ENCODE peak calls at places on chromosomes 5 and 9, in ten cellular contexts. Z is GM04504, V is adipocyte, F is AG08396, C is left ventricle myocardium superior, E is T-helper 2 cell, O is GM10248, H is astrocyte, Q is ureter, L is WTC11. G is an unnamed sample.

GRCh38 chr9:131739192-131739961 is 499 bp downstream of the RAPGEF1 start:
- DNase-seq in Z (no peak), V (peak; percentile 72), F (peak; percentile 74), C (peak; percentile 71), E (no peak), O (peak; percentile 67), H (no peak), Q (no peak), L (peak; percentile 47), G (peak; percentile 27)

GRCh38 chr5:40223884-40224402 is 455.8 kb upstream of the PTGER4 start:
- DNase-seq in Z (peak; percentile 67), V (peak; percentile 58), F (peak; percentile 14), C (no peak), E (no peak), O (no peak), H (peak; percentile 94), Q (no peak), L (no peak), G (peak; percentile 76)

GRCh38 chr5:78889759-78890158 is 95.4 kb downstream of the ARSB start:
- DNase-seq in Z (no peak), V (peak; percentile 31), F (peak; percentile 62), C (no peak), E (no peak), O (no peak), H (peak; percentile 57), Q (no peak), L (no peak), G (peak; percentile 61)

GRCh38 chr9:89185980-89186379 is 7.4 kb upstream of the SHC3 start:
- DNase-seq in Z (no peak), V (peak; percentile 32), F (peak; percentile 52), C (no peak), E (no peak), O (no peak), H (no peak), Q (no peak), L (peak; percentile 67), G (peak; percentile 45)

GRCh38 chr5:78972654-78973428 is 12.3 kb downstream of the ARSB start:
- DNase-seq in Z (peak; percentile 58), V (peak; percentile 37), F (no peak), C (peak; percentile 54), E (no peak), O (no peak), H (peak; percentile 63), Q (no peak), L (no peak), G (peak; percentile 65)

GRCh38 chr9:136438909-136439549 is 616 bp downstream of the INPP5E start:
- DNase-seq in Z (peak; percentile 2), V (peak; percentile 59), F (peak; percentile 74), C (peak; percentile 55), E (peak; percentile 41), O (peak; percentile 84), H (no peak), Q (no peak), L (peak; percentile 38), G (peak; percentile 15)

GRCh38 chr9:133770076-133770777 is 32.1 kb upstream of the SARDH start:
- DNase-seq in Z (no peak), V (no peak), F (no peak), C (no peak), E (no peak), O (no peak), H (no peak), Q (peak; percentile 32), L (peak; percentile 8), G (no peak)

GRCh38 chr5:17248999-17249634 is 31.7 kb downstream of the BASP1 start:
- DNase-seq in Z (peak; percentile 92), V (peak; percentile 96), F (peak; percentile 88), C (no peak), E (no peak), O (no peak), H (peak; percentile 99), Q (no peak), L (no peak), G (peak; percentile 99)

GRCh38 chr5:81428866-81429265 is 34.9 kb upstream of the ACOT12 start:
- DNase-seq in Z (no peak), V (peak; percentile 40), F (peak; percentile 23), C (no peak), E (no peak), O (no peak), H (peak; percentile 45), Q (no peak), L (no peak), G (peak; percentile 35)

GRCh38 chr9:36074870-36075532 is 38.3 kb downstream of the RECK start:
- DNase-seq in Z (peak; percentile 73), V (peak; percentile 93), F (peak; percentile 65), C (peak; percentile 68), E (no peak), O (no peak), H (peak; percentile 66), Q (peak; percentile 90), L (no peak), G (peak; percentile 97)

GRCh38 chr5:37871023-37871815 is 31.4 kb upstream of the GDNF start:
- DNase-seq in Z (peak; percentile 79), V (peak; percentile 60), F (peak; percentile 52), C (no peak), E (no peak), O (no peak), H (peak; percentile 83), Q (no peak), L (no peak), G (peak; percentile 66)

GRCh38 chr5:143696920-143697319 is 115.0 kb upstream of the HMHB1 start:
- DNase-seq in Z (no peak), V (no peak), F (no peak), C (no peak), E (no peak), O (no peak), H (no peak), Q (no peak), L (no peak), G (no peak)

GRCh38 chr9:100865111-100865510 is 163.4 kb upstream of the PLPPR1 start:
- DNase-seq in Z (no peak), V (no peak), F (no peak), C (no peak), E (no peak), O (no peak), H (no peak), Q (no peak), L (no peak), G (no peak)

GRCh38 chr5:172113036-172113435 is 75.0 kb downstream of the STK10 start:
- DNase-seq in Z (no peak), V (no peak), F (no peak), C (no peak), E (peak; percentile 36), O (no peak), H (peak; percentile 61), Q (no peak), L (no peak), G (no peak)

GRCh38 chr5:32000726-32001125 is 173.4 kb downstream of the GOLPH3 start:
- DNase-seq in Z (no peak), V (no peak), F (no peak), C (no peak), E (no peak), O (no peak), H (no peak), Q (no peak), L (no peak), G (no peak)

GRCh38 chr9:37990404-37991015 is 78.5 kb downstream of the SHB start:
- DNase-seq in Z (no peak), V (no peak), F (no peak), C (no peak), E (no peak), O (no peak), H (no peak), Q (no peak), L (no peak), G (no peak)

GRCh38 chr5:99331061-99331460 is 402.3 kb upstream of the CHD1 start:
- DNase-seq in Z (no peak), V (no peak), F (no peak), C (no peak), E (no peak), O (no peak), H (no peak), Q (no peak), L (no peak), G (no peak)

GRCh38 chr5:181167814-181168488 is 20.6 kb downstream of the OR2V2 start:
- DNase-seq in Z (no peak), V (peak; percentile 48), F (no peak), C (no peak), E (no peak), O (no peak), H (no peak), Q (no peak), L (peak; percentile 90), G (no peak)

GRCh38 chr5:155546075-155546474 is 532.5 kb downstream of the KIF4B start:
- DNase-seq in Z (no peak), V (no peak), F (no peak), C (no peak), E (no peak), O (no peak), H (no peak), Q (no peak), L (no peak), G (no peak)

GRCh38 chr5:131387236-131387635 is 123.4 kb downstream of the CDC42SE2 start:
- DNase-seq in Z (no peak), V (no peak), F (no peak), C (no peak), E (no peak), O (no peak), H (no peak), Q (no peak), L (no peak), G (no peak)

GRCh38 chr9:126510564-126510963 is 103.2 kb upstream of the LMX1B start:
- DNase-seq in Z (no peak), V (no peak), F (no peak), C (peak; percentile 5), E (no peak), O (no peak), H (no peak), Q (no peak), L (no peak), G (no peak)

GRCh38 chr9:83639266-83639665 is 16.3 kb downstream of the IDNK start:
- DNase-seq in Z (no peak), V (no peak), F (no peak), C (no peak), E (no peak), O (no peak), H (no peak), Q (no peak), L (no peak), G (no peak)

GRCh38 chr5:45623855-45624254 is 72.3 kb downstream of the HCN1 start:
- DNase-seq in Z (no peak), V (no peak), F (no peak), C (no peak), E (no peak), O (no peak), H (no peak), Q (no peak), L (no peak), G (no peak)

GRCh38 chr9:118563677-118564076 is 805.6 kb downstream of the BRINP1 start:
- DNase-seq in Z (no peak), V (peak; percentile 45), F (no peak), C (no peak), E (no peak), O (no peak), H (peak; percentile 5), Q (no peak), L (no peak), G (peak; percentile 4)

GRCh38 chr5:21919417-21920022 is 933.6 kb downstream of the CDH12 start:
- DNase-seq in Z (peak; percentile 1), V (peak; percentile 72), F (peak; percentile 9), C (no peak), E (no peak), O (peak; percentile 40), H (peak; percentile 12), Q (no peak), L (peak; percentile 13), G (peak; percentile 15)

GRCh38 chr9:125391704-125392103 is 130.1 kb downstream of the GAPVD1 start:
- DNase-seq in Z (no peak), V (no peak), F (no peak), C (no peak), E (no peak), O (no peak), H (no peak), Q (no peak), L (no peak), G (no peak)

GRCh38 chr5:132258102-132259060 is 885 bp downstream of the PDLIM4 start:
- DNase-seq in Z (no peak), V (peak; percentile 86), F (peak; percentile 66), C (no peak), E (no peak), O (no peak), H (peak; percentile 50), Q (peak; percentile 60), L (no peak), G (peak; percentile 46)

GRCh38 chr5:73061593-73061992 is 58.8 kb upstream of the TMEM171 start:
- DNase-seq in Z (no peak), V (peak; percentile 52), F (no peak), C (no peak), E (no peak), O (no peak), H (no peak), Q (no peak), L (no peak), G (no peak)